ENCODE peak calls at places on chromosomes 7 and 10, in four cellular contexts. B, K, I and M are unnamed samples.

GRCh38 chr7:44572771-44573170 is 937 bp downstream of the DDX56 start:
- DNase-seq in B (no peak), K (no peak), I (no peak), M (no peak)

GRCh38 chr7:22726345-22726848 is 603 bp upstream of the IL6 start:
- DNase-seq in B (peak; percentile 87), K (peak; percentile 70), I (peak; percentile 51), M (peak; percentile 70)

GRCh38 chr10:43594944-43595589 is 11.2 kb upstream of the ZNF485 start:
- DNase-seq in B (peak; percentile 64), K (peak; percentile 43), I (no peak), M (peak; percentile 70)

GRCh38 chr10:43396928-43397624 is 11.9 kb downstream of the HNRNPF start:
- DNase-seq in B (peak; percentile 87), K (peak; percentile 94), I (peak; percentile 88), M (peak; percentile 91)

GRCh38 chr7:3493499-3493898 is 192.4 kb downstream of the SDK1 start:
- DNase-seq in B (peak; percentile 58), K (no peak), I (no peak), M (no peak)

GRCh38 chr7:123867220-123867619 is 22.3 kb downstream of the HYAL4 start:
- DNase-seq in B (peak; percentile 14), K (no peak), I (no peak), M (no peak)

GRCh38 chr7:122305475-122306319 is 1.1 kb upstream of the FEZF1 start:
- DNase-seq in B (no peak), K (no peak), I (no peak), M (no peak)

GRCh38 chr10:115129752-115130151 is 36.6 kb downstream of the ATRNL1 start:
- DNase-seq in B (peak; percentile 48), K (peak; percentile 45), I (no peak), M (no peak)

GRCh38 chr10:86211691-86212390 is 154.8 kb downstream of the GRID1 start:
- DNase-seq in B (no peak), K (no peak), I (no peak), M (no peak)

GRCh38 chr7:155470686-155471638 is 13.0 kb downstream of the EN2 start:
- DNase-seq in B (no peak), K (no peak), I (no peak), M (no peak)

GRCh38 chr10:49160814-49161213 is 27.0 kb upstream of the FAM170B start:
- DNase-seq in B (no peak), K (no peak), I (no peak), M (no peak)

GRCh38 chr7:45902820-45903219 is 14.5 kb downstream of the IGFBP1 start:
- DNase-seq in B (no peak), K (no peak), I (no peak), M (no peak)

GRCh38 chr10:101085846-101086245 is 24.1 kb downstream of the KAZALD1 start:
- DNase-seq in B (no peak), K (no peak), I (no peak), M (no peak)

GRCh38 chr7:123750389-123751230 is 1.8 kb upstream of the WASL start:
- DNase-seq in B (no peak), K (no peak), I (no peak), M (no peak)

GRCh38 chr10:51425431-51425830 is 274.0 kb downstream of the CSTF2T start:
- DNase-seq in B (peak; percentile 79), K (no peak), I (no peak), M (no peak)

GRCh38 chr7:139725077-139725476 is 52.7 kb downstream of the HIPK2 start:
- DNase-seq in B (peak; percentile 74), K (peak; percentile 4), I (no peak), M (no peak)

GRCh38 chr10:62021978-62022802 is 120.7 kb downstream of the ARID5B start:
- DNase-seq in B (no peak), K (no peak), I (no peak), M (no peak)

GRCh38 chr7:26195182-26195581 is 5.4 kb downstream of the HNRNPA2B1 start:
- DNase-seq in B (no peak), K (no peak), I (no peak), M (no peak)

GRCh38 chr7:1531979-1532455 is 1.5 kb downstream of the MAFK start:
- DNase-seq in B (no peak), K (no peak), I (no peak), M (peak; percentile 33)

GRCh38 chr10:114714281-114714741 is 56.2 kb upstream of the ABLIM1 start:
- DNase-seq in B (peak; percentile 78), K (no peak), I (peak; percentile 41), M (no peak)

GRCh38 chr10:120005408-120006280 is 113.1 kb downstream of the SEC23IP start:
- DNase-seq in B (no peak), K (no peak), I (no peak), M (no peak)

GRCh38 chr7:24898691-24899090 is 81.3 kb downstream of the OSBPL3 start:
- DNase-seq in B (no peak), K (peak; percentile 49), I (no peak), M (peak; percentile 23)

GRCh38 chr10:52394246-52394645 is 80.2 kb downstream of the DKK1 start:
- DNase-seq in B (no peak), K (no peak), I (no peak), M (no peak)

GRCh38 chr10:112838784-112839481 is 111.1 kb upstream of the TCF7L2 start:
- DNase-seq in B (no peak), K (no peak), I (no peak), M (no peak)

GRCh38 chr10:132886211-132887099 is 55.9 kb downstream of the CFAP46 start:
- DNase-seq in B (no peak), K (peak; percentile 2), I (no peak), M (peak; percentile 23)

GRCh38 chr7:141012044-141012685 is 2.6 kb downstream of the MRPS33 start:
- DNase-seq in B (peak; percentile 74), K (peak; percentile 77), I (peak; percentile 60), M (peak; percentile 79)

GRCh38 chr10:26486304-26486703 is 48.2 kb downstream of the APBB1IP start:
- DNase-seq in B (peak; percentile 84), K (no peak), I (no peak), M (no peak)

GRCh38 chr10:24385776-24386175 is 176.8 kb downstream of the KIAA1217 start:
- DNase-seq in B (peak; percentile 79), K (no peak), I (no peak), M (no peak)

GRCh38 chr10:1544929-1545328 is 192.4 kb downstream of the ADARB2 start:
- DNase-seq in B (no peak), K (no peak), I (no peak), M (no peak)

GRCh38 chr7:70334883-70335282 is 736.6 kb downstream of the AUTS2 start:
- DNase-seq in B (no peak), K (no peak), I (no peak), M (peak; percentile 23)

GRCh38 chr10:92702301-92702916 is 12.7 kb downstream of the HHEX start:
- DNase-seq in B (no peak), K (peak; percentile 32), I (no peak), M (no peak)

GRCh38 chr10:31099101-31099500 is 67.4 kb upstream of the ZNF438 start:
- DNase-seq in B (no peak), K (no peak), I (no peak), M (no peak)

GRCh38 chr7:94848531-94848930 is 58.9 kb upstream of the PPP1R9A start:
- DNase-seq in B (no peak), K (no peak), I (no peak), M (no peak)

GRCh38 chr7:68063171-68063570 is 1066.5 kb downstream of the TYW1 start:
- DNase-seq in B (no peak), K (no peak), I (no peak), M (no peak)

GRCh38 chr10:112195224-112195623 is 11.7 kb upstream of the GPAM start:
- DNase-seq in B (no peak), K (no peak), I (no peak), M (no peak)

GRCh38 chr10:71203716-71204115 is 8.7 kb upstream of the UNC5B start:
- DNase-seq in B (no peak), K (no peak), I (no peak), M (no peak)

GRCh38 chr7:44067064-44067951 is 1.9 kb upstream of the PGAM2 start:
- DNase-seq in B (no peak), K (no peak), I (no peak), M (no peak)

GRCh38 chr10:110174201-110174600 is 33.2 kb upstream of the MXI1 start:
- DNase-seq in B (no peak), K (no peak), I (peak; percentile 23), M (no peak)

DNA sequence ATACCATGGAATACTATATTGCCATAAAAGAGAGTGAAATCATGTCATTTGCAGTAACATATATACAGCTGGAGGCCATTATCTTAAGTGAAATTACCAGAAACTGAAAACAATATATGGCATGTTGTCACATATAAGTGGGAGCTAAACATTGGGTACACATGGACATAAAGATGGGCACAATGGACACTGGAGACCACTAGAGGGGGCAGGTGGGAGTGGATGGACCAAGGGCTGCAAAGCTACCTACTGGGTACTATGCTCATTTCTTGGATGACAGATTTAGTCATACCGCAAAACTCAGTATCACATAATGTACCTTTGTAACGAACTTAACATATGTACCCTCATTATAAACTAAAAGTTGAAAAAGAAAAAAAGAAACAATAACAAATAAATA is 1167.6 kb downstream of the NXPH1 start:
- DNase-seq in B (no peak), K (no peak), I (no peak), M (no peak)
- TF ChIP-seq CTCF in B (no peak), K (peak; percentile 26), I (no peak), M (no peak)

DNA sequence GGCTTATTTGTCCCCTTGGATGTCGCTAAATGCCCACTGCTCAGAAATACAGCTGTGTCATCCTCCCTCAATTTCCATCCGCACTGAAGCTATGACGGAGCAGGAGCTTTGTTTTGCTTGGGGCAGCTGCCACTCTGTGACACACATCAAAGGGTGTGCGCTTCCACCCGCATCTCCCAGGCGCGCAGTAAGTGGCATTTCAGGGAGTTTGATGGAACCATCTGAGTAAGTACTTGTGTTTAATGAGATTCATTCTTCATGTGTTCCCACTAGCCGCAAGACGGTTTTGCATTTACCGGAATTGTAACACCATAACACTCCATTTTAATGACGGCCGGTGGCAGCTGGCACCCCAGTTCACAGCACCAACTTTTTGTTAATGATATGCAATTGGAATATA is 103.8 kb upstream of the PARD3 start:
- DNase-seq in B (no peak), K (no peak), I (no peak), M (no peak)
- TF ChIP-seq CTCF in B (no peak), K (no peak), I (no peak), M (no peak)

DNA sequence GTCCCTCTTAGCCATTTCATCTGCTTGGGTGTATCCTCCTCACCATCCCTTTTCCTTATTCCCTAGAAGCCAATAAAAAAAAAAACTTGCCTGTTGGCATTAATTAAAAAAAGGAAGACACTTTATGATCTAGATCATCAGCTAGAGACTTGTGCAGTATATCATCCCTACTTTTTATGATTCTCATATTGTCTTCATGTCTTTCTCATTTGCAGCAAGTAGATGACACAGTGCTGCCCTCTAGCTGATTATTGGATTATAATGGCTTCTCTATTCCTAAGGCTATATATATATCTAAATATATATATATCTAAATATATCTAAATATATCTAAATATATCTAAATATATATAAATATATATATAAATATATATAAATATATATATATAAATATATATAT is 272.4 kb upstream of the LRGUK start:
- DNase-seq in B (peak; percentile 73), K (peak; percentile 33), I (no peak), M (no peak)
- TF ChIP-seq CTCF in B (peak; percentile 34), K (peak; percentile 70), I (no peak), M (peak; percentile 42)

GRCh38 chr7:12237007-12237406 is 25.9 kb downstream of the TMEM106B start:
- DNase-seq in B (no peak), K (no peak), I (no peak), M (no peak)
- TF ChIP-seq CTCF in B (no peak), K (no peak), I (no peak), M (no peak)

GRCh38 chr7:31476073-31476745 is 37.7 kb upstream of the ITPRID1 start:
- DNase-seq in B (no peak), K (no peak), I (no peak), M (no peak)
- TF ChIP-seq CTCF in B (no peak), K (no peak), I (no peak), M (no peak)